ENCODE peak calls at places on chromosome X, in ten cellular contexts. T, F, P, X, G, O, U, H, C and I are unnamed samples. For H3K4me1, the result is how much of the 10 kb centered on the place peaks cover.

GRCh38 chrX:16465081-16465876 is 184.7 kb upstream of the S100G start:
- DNase-seq in F (no peak), X (no peak), C (no peak), G (no peak), H (peak), P (no peak), U (no peak), O (no peak), T (no peak), I (no peak)

GRCh38 chrX:118221257-118221656 is 104.6 kb upstream of the KLHL13 start:
- DNase-seq in F (no peak), G (peak), T (no peak), X (no peak), H (no peak), O (no peak), U (no peak), P (no peak), C (no peak), I (no peak)

GRCh38 chrX:102846544-102847236 is 90.4 kb upstream of the RAB40AL start:
- DNase-seq in G (no peak), X (no peak), T (no peak), F (no peak), C (no peak), P (no peak), O (no peak), U (no peak), H (peak), I (no peak)

GRCh38 chrX:2540426-2540942 is 39.7 kb upstream of the DHRSX start:
- DNase-seq in O (no peak), H (no peak), F (no peak), X (no peak), U (no peak), C (no peak), P (no peak), T (no peak), G (no peak), I (no peak)

GRCh38 chrX:1577845-1578244 is 13.6 kb upstream of the AKAP17A start:
- DNase-seq in C (no peak), U (no peak), X (no peak), G (no peak), H (no peak), T (no peak), P (no peak), O (peak), F (no peak), I (no peak)

GRCh38 chrX:10545882-10546281 is 74.5 kb downstream of the MID1 start:
- DNase-seq in T (no peak), X (no peak), P (no peak), O (no peak), G (no peak), U (no peak), H (no peak), F (no peak), C (no peak), I (no peak)

GRCh38 chrX:132444936-132445335 is 43.9 kb downstream of the MBNL3 start:
- DNase-seq in C (no peak), O (no peak), H (peak), F (no peak), X (no peak), P (no peak), U (no peak), G (no peak), T (no peak), I (no peak)

GRCh38 chrX:111041018-111041462 is 55.0 kb upstream of the PAK3 start:
- DNase-seq in P (no peak), T (peak), F (no peak), O (no peak), C (no peak), U (peak), G (no peak), X (no peak), H (peak), I (no peak)

GRCh38 chrX:124217289-124218251 is 114.9 kb upstream of the TEX13D start:
- DNase-seq in P (no peak), G (no peak), U (no peak), C (no peak), F (no peak), H (peak), T (peak), O (no peak), X (no peak), I (no peak)

GRCh38 chrX:112734250-112734649 is 54.5 kb upstream of the LHFPL1 start:
- DNase-seq in C (no peak), F (no peak), G (no peak), O (no peak), P (peak), X (no peak), T (no peak), U (no peak), H (no peak), I (no peak)

GRCh38 chrX:119605739-119606507 is at the start of gene NKRF:
- DNase-seq in X (peak), H (peak), F (peak), G (peak), T (peak), P (peak), U (peak), C (peak), O (peak), I (peak)

GRCh38 chrX:18885317-18886004 is 98.5 kb downstream of the PHKA2 start:
- DNase-seq in G (no peak), F (no peak), U (no peak), C (peak), H (no peak), P (peak), O (no peak), T (peak), X (no peak), I (no peak)

GRCh38 chrX:22124098-22124497 is 92.0 kb downstream of the PHEX start:
- DNase-seq in O (no peak), P (no peak), C (no peak), F (no peak), U (no peak), H (peak), X (no peak), T (no peak), G (no peak), I (no peak)

GRCh38 chrX:140141444-140142029 is 176.2 kb upstream of the CXorf66 start:
- DNase-seq in O (peak), H (peak), U (no peak), P (no peak), X (no peak), C (no peak), T (peak), G (peak), F (no peak), I (no peak)

GRCh38 chrX:1434871-1435240 is 17.9 kb downstream of the ASMTL start:
- DNase-seq in G (no peak), P (peak), X (peak), F (peak), O (no peak), U (no peak), T (no peak), H (no peak), C (peak), I (no peak)

GRCh38 chrX:68669094-68669830 is 21.8 kb downstream of the STARD8 start:
- DNase-seq in T (no peak), H (no peak), G (peak), X (no peak), C (no peak), U (no peak), O (no peak), F (no peak), P (no peak), I (no peak)

GRCh38 chrX:54979432-54979831 is 14.6 kb downstream of the PFKFB1 start:
- DNase-seq in C (no peak), O (no peak), T (no peak), F (no peak), X (no peak), U (no peak), G (no peak), P (no peak), H (no peak), I (no peak)

GRCh38 chrX:125711103-125711502 is 391.4 kb downstream of the TEX13C start:
- DNase-seq in C (no peak), U (no peak), G (no peak), O (no peak), T (no peak), P (no peak), H (no peak), F (no peak), X (no peak), I (no peak)

GRCh38 chrX:114619874-114620273 is 36.0 kb downstream of the HTR2C start:
- DNase-seq in F (no peak), O (no peak), X (no peak), P (no peak), T (no peak), U (no peak), C (no peak), G (peak), H (peak), I (no peak)

GRCh38 chrX:12610079-12610478 is 181.1 kb upstream of the PRPS2 start:
- DNase-seq in O (no peak), X (no peak), P (no peak), T (no peak), F (no peak), C (no peak), H (peak), G (no peak), U (no peak), I (no peak)

GRCh38 chrX:83847339-83847738 is 13.6 kb upstream of the CYLC1 start:
- DNase-seq in C (no peak), U (no peak), G (no peak), H (no peak), X (no peak), T (no peak), P (no peak), O (no peak), F (no peak), I (no peak)

GRCh38 chrX:102739642-102740041 is 19.1 kb downstream of the GPRASP3 start:
- DNase-seq in U (no peak), O (no peak), X (no peak), G (no peak), H (no peak), C (no peak), T (no peak), P (no peak), F (no peak), I (no peak)

GRCh38 chrX:56233100-56233499 is 944 bp downstream of the KLF8 start:
- DNase-seq in U (no peak), O (no peak), C (no peak), T (no peak), X (no peak), H (no peak), G (no peak), P (no peak), F (no peak), I (no peak)

GRCh38 chrX:72358313-72358712 is 52.6 kb upstream of the CITED1 start:
- DNase-seq in O (no peak), H (peak), P (no peak), U (no peak), C (no peak), F (no peak), X (no peak), G (no peak), T (no peak), I (no peak)

GRCh38 chrX:144531877-144532276 is 648.0 kb downstream of the UBE2NL start:
- DNase-seq in X (no peak), T (no peak), C (no peak), H (no peak), G (no peak), P (no peak), U (no peak), F (no peak), O (no peak), I (no peak)

GRCh38 chrX:12567857-12568256 is 223.4 kb upstream of the PRPS2 start:
- DNase-seq in F (no peak), O (no peak), G (peak), C (no peak), P (no peak), H (peak), X (no peak), U (no peak), T (no peak), I (no peak)

GRCh38 chrX:40720386-40720785 is 15.0 kb downstream of the MED14 start:
- DNase-seq in H (no peak), T (no peak), C (no peak), P (no peak), G (no peak), O (no peak), F (no peak), X (no peak), U (no peak), I (no peak)

GRCh38 chrX:40719218-40719617 is 16.1 kb downstream of the MED14 start:
- DNase-seq in T (no peak), X (no peak), P (no peak), U (no peak), O (no peak), F (no peak), H (peak), C (no peak), G (no peak), I (no peak)

GRCh38 chrX:40719731-40720130 is 15.6 kb downstream of the MED14 start:
- DNase-seq in T (no peak), P (no peak), O (no peak), C (no peak), H (peak), X (no peak), G (no peak), U (no peak), F (no peak), I (no peak)

GRCh38 chrX:40721489-40722106 is 13.7 kb downstream of the MED14 start:
- DNase-seq in U (no peak), O (no peak), T (no peak), P (no peak), G (no peak), H (no peak), C (no peak), F (no peak), X (no peak), I (no peak)

DNA sequence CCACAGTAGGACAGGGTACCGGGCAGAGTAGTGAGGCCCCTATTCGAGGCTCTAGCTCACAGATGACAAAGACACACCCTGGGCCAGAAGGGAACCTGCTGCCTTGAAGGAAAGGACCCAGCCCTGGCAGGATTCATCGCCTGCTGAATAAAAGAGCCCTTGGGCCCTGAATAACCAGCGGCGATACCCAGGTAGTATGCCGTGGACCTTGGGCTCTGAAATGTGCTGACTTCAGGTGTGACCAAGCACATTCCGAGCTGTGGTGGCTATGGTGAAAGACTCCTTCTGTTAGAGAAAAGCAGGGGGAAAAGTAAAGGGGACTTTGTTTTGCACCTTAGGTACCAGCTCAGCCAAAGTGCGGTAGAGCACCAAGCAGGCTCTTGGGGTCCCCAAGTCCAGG is 14.5 kb downstream of the MED14 start:
- DNase-seq in P (no peak), T (no peak), O (no peak), H (no peak), G (no peak), U (no peak), F (no peak), C (no peak), X (no peak), I (no peak)
- H3K4me3 ChIP-seq in P (no peak), T (no peak), O (no peak), H (no peak), G (no peak), U (no peak), F (no peak), C (no peak), X (no peak), I (no peak)

GRCh38 chrX:154019633-154020499 is at the start of gene IRAK1:
- DNase-seq in T (peak), P (peak), O (peak), H (peak), U (no peak), G (peak), X (peak), C (no peak), F (peak), I (peak)
- H3K4me1 ChIP-seq in T (under half), P (under half), O (under half), H (under half), U (under half), G (under half), X (under half), C (under half), F (under half), I (under half)

DNA sequence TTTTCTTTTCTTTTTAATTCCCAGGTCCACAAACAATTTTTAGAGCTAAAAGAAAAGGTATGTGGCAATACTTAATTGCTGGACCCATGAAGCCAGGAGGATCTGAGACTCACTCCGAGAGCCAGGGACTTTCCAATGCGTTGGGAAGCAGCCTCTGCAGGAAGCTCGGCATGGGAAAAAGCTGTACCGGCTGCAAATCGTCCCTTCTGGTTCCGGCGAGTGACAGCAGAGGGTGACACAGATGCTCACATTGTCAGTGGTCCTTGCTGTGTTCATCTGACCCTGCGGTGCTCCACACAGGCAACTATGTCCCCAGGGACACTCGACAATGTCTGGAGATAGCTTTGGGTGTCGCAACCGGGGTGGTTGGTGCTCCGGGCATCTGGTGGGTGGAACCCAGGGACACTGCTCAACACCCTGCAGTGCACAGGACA is 164.0 kb downstream of the PRKX start:
- DNase-seq in T (no peak), X (no peak), O (no peak), F (no peak), P (no peak), H (peak), G (peak), C (no peak), U (no peak), I (no peak)
- H3K4me3 ChIP-seq in T (no peak), X (no peak), O (no peak), F (no peak), P (peak), H (peak), G (peak), C (peak), U (peak), I (no peak)

DNA sequence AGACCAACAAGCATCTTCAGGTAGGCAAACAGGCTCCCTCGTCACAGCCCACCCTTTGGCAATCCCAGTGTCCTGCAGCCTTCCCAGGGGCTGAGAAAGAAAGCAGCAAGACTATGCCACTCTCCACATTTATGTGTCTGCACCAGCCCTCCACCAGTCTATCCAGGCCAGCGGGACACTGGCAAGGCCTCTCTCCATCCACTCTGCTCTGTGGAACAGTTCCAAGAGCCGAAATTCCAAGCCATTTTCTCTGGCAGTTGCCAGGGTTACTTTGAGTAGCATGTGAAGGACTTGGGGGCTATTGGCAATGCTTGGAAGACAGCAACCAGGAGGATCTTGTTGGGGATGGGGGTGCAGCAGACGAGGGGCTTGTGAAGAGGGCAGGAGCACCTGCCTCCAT is 52.1 kb downstream of the TSC22D3 start:
- DNase-seq in G (no peak), U (no peak), X (no peak), P (no peak), C (no peak), T (no peak), O (no peak), F (no peak), H (no peak), I (no peak)
- H3K4me1 ChIP-seq in G (under half), U (under half), X (under half), P (under half), C (under half), T (under half), O (under half), F (under half), H (under half), I (under half)

DNA sequence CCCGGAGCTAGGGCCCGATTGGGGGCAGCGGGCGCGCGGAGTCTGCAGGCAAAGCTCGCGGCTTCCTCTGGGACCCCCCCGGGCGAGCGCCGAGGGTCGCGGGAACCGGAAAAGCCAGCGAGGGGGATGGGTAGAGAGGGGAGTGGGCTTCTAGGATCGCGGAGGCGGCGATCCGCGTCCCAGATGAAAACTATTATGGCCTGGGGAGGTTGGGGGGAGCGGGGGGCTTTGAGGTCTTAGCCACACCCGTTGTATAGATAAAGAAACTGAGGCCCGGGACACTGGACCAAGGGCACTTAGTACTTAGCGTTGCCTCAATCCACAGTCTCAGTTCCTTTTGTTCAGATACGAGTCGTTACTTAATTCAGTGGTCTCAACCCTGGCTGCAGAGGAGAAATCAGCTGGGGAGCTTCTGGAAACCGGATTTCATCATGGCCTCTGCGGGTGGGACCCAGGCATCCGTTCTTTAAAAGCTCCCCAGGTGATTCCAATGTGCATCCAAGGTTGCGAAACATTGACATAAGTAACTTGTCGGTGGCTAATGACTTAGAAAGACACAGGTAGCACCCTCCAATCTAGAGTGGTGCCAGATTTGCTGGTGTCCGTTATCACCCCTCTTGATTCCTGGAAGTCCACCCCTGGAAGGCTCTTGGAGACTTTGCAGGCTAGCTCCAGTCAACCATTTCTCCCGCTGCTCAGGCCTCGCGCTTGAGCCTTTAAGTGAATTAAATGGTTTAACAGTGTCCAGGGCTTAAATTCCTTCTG is 90.7 kb downstream of the GEMIN8 start:
- DNase-seq in T (no peak), C (no peak), H (no peak), O (no peak), P (no peak), G (no peak), X (no peak), U (no peak), F (no peak), I (no peak)
- H3K4me3 ChIP-seq in T (no peak), C (peak), H (peak), O (peak), P (peak), G (peak), X (no peak), U (peak), F (peak), I (peak)